ENCODE peak calls at places on chromosome 11, in nine cellular contexts. One of them, this sample, is unnamed.

GRCh38 chr11:1918436-1919315 is 827 bp upstream of the TNNT3 start:
- DNase-seq in adrenal gland: no peak
- DNase-seq in spleen: peak
- DNase-seq in activated B cell treated with CpG ODN at 0.5 μM for 24 hours: no peak
- DNase-seq in esophagus squamous epithelium: no peak
- DNase-seq in stomach: no peak
- DNase-seq in CD8-positive, alpha-beta T cell: no peak
- DNase-seq in tibial nerve: no peak
- DNase-seq in sigmoid colon: no peak
- DNase-seq in this sample: no peak

GRCh38 chr11:101880208-101880607 is 34.6 kb upstream of the CEP126 start:
- DNase-seq in sigmoid colon: no peak
- DNase-seq in CD8-positive, alpha-beta T cell: no peak
- DNase-seq in esophagus squamous epithelium: no peak
- DNase-seq in adrenal gland: no peak
- DNase-seq in activated B cell treated with CpG ODN at 0.5 μM for 24 hours: no peak
- DNase-seq in tibial nerve: no peak
- DNase-seq in stomach: no peak
- DNase-seq in spleen: no peak
- DNase-seq in this sample: peak

GRCh38 chr11:120096756-120097191 is 41.1 kb downstream of the TRIM29 start:
- DNase-seq in sigmoid colon: no peak
- DNase-seq in CD8-positive, alpha-beta T cell: no peak
- DNase-seq in spleen: no peak
- DNase-seq in stomach: no peak
- DNase-seq in activated B cell treated with CpG ODN at 0.5 μM for 24 hours: no peak
- DNase-seq in adrenal gland: no peak
- DNase-seq in esophagus squamous epithelium: no peak
- DNase-seq in tibial nerve: no peak
- DNase-seq in this sample: no peak

GRCh38 chr11:105935791-105936190 is 86.2 kb downstream of the MSANTD4 start:
- DNase-seq in tibial nerve: no peak
- DNase-seq in spleen: no peak
- DNase-seq in activated B cell treated with CpG ODN at 0.5 μM for 24 hours: no peak
- DNase-seq in esophagus squamous epithelium: no peak
- DNase-seq in sigmoid colon: no peak
- DNase-seq in CD8-positive, alpha-beta T cell: no peak
- DNase-seq in stomach: no peak
- DNase-seq in adrenal gland: no peak
- DNase-seq in this sample: no peak

GRCh38 chr11:118010738-118011461 is 24.7 kb downstream of the IL10RA start:
- DNase-seq in activated B cell treated with CpG ODN at 0.5 μM for 24 hours: peak
- DNase-seq in sigmoid colon: peak
- DNase-seq in CD8-positive, alpha-beta T cell: no peak
- DNase-seq in stomach: peak
- DNase-seq in adrenal gland: peak
- DNase-seq in tibial nerve: no peak
- DNase-seq in esophagus squamous epithelium: no peak
- DNase-seq in spleen: peak
- DNase-seq in this sample: peak

GRCh38 chr11:117796456-117797428 is at the start of gene DSCAML1:
- DNase-seq in CD8-positive, alpha-beta T cell: no peak
- DNase-seq in esophagus squamous epithelium: no peak
- DNase-seq in activated B cell treated with CpG ODN at 0.5 μM for 24 hours: peak
- DNase-seq in adrenal gland: no peak
- DNase-seq in spleen: no peak
- DNase-seq in sigmoid colon: no peak
- DNase-seq in stomach: no peak
- DNase-seq in tibial nerve: no peak
- DNase-seq in this sample: peak

GRCh38 chr11:123519055-123519796 is 89.2 kb downstream of the GRAMD1B start:
- DNase-seq in spleen: no peak
- DNase-seq in adrenal gland: peak
- DNase-seq in esophagus squamous epithelium: no peak
- DNase-seq in sigmoid colon: no peak
- DNase-seq in CD8-positive, alpha-beta T cell: no peak
- DNase-seq in tibial nerve: no peak
- DNase-seq in activated B cell treated with CpG ODN at 0.5 μM for 24 hours: no peak
- DNase-seq in stomach: no peak
- DNase-seq in this sample: no peak

GRCh38 chr11:33899383-33900037 is 7.6 kb upstream of the LMO2 start:
- DNase-seq in sigmoid colon: peak
- DNase-seq in esophagus squamous epithelium: peak
- DNase-seq in activated B cell treated with CpG ODN at 0.5 μM for 24 hours: no peak
- DNase-seq in stomach: peak
- DNase-seq in tibial nerve: peak
- DNase-seq in CD8-positive, alpha-beta T cell: no peak
- DNase-seq in adrenal gland: peak
- DNase-seq in spleen: no peak
- DNase-seq in this sample: no peak

GRCh38 chr11:29293825-29294224 is 723.0 kb downstream of the KCNA4 start:
- DNase-seq in CD8-positive, alpha-beta T cell: no peak
- DNase-seq in stomach: no peak
- DNase-seq in adrenal gland: no peak
- DNase-seq in spleen: no peak
- DNase-seq in tibial nerve: no peak
- DNase-seq in sigmoid colon: no peak
- DNase-seq in activated B cell treated with CpG ODN at 0.5 μM for 24 hours: no peak
- DNase-seq in esophagus squamous epithelium: no peak
- DNase-seq in this sample: peak

GRCh38 chr11:75259711-75260110 is 19.1 kb downstream of the TPBGL start:
- DNase-seq in activated B cell treated with CpG ODN at 0.5 μM for 24 hours: no peak
- DNase-seq in CD8-positive, alpha-beta T cell: no peak
- DNase-seq in adrenal gland: no peak
- DNase-seq in sigmoid colon: peak
- DNase-seq in esophagus squamous epithelium: no peak
- DNase-seq in tibial nerve: no peak
- DNase-seq in spleen: peak
- DNase-seq in stomach: no peak
- DNase-seq in this sample: no peak

GRCh38 chr11:41175304-41175972 is 284.0 kb downstream of the LRRC4C start:
- DNase-seq in adrenal gland: no peak
- DNase-seq in esophagus squamous epithelium: no peak
- DNase-seq in activated B cell treated with CpG ODN at 0.5 μM for 24 hours: no peak
- DNase-seq in spleen: no peak
- DNase-seq in CD8-positive, alpha-beta T cell: no peak
- DNase-seq in sigmoid colon: no peak
- DNase-seq in tibial nerve: no peak
- DNase-seq in stomach: no peak
- DNase-seq in this sample: no peak

GRCh38 chr11:18012314-18012905 is 437 bp downstream of the SERGEF start:
- DNase-seq in spleen: no peak
- DNase-seq in activated B cell treated with CpG ODN at 0.5 μM for 24 hours: no peak
- DNase-seq in stomach: peak
- DNase-seq in CD8-positive, alpha-beta T cell: no peak
- DNase-seq in esophagus squamous epithelium: no peak
- DNase-seq in sigmoid colon: peak
- DNase-seq in tibial nerve: no peak
- DNase-seq in adrenal gland: peak
- DNase-seq in this sample: peak

GRCh38 chr11:128415539-128415938 is 171.8 kb downstream of the ETS1 start:
- DNase-seq in stomach: no peak
- DNase-seq in esophagus squamous epithelium: no peak
- DNase-seq in CD8-positive, alpha-beta T cell: no peak
- DNase-seq in tibial nerve: no peak
- DNase-seq in adrenal gland: no peak
- DNase-seq in activated B cell treated with CpG ODN at 0.5 μM for 24 hours: no peak
- DNase-seq in sigmoid colon: no peak
- DNase-seq in spleen: no peak
- DNase-seq in this sample: no peak

GRCh38 chr11:62324738-62325556 is 12.3 kb upstream of the ASRGL1 start:
- DNase-seq in esophagus squamous epithelium: no peak
- DNase-seq in activated B cell treated with CpG ODN at 0.5 μM for 24 hours: no peak
- DNase-seq in stomach: no peak
- DNase-seq in sigmoid colon: no peak
- DNase-seq in adrenal gland: peak
- DNase-seq in tibial nerve: no peak
- DNase-seq in spleen: peak
- DNase-seq in CD8-positive, alpha-beta T cell: peak
- DNase-seq in this sample: peak

GRCh38 chr11:58525037-58525614 is 17.2 kb upstream of the OR5B21 start:
- DNase-seq in stomach: no peak
- DNase-seq in tibial nerve: no peak
- DNase-seq in spleen: no peak
- DNase-seq in sigmoid colon: no peak
- DNase-seq in activated B cell treated with CpG ODN at 0.5 μM for 24 hours: no peak
- DNase-seq in adrenal gland: no peak
- DNase-seq in esophagus squamous epithelium: no peak
- DNase-seq in CD8-positive, alpha-beta T cell: no peak
- DNase-seq in this sample: peak

GRCh38 chr11:64511966-64512365 is 79.1 kb upstream of the SLC22A12 start:
- DNase-seq in sigmoid colon: no peak
- DNase-seq in adrenal gland: no peak
- DNase-seq in activated B cell treated with CpG ODN at 0.5 μM for 24 hours: no peak
- DNase-seq in tibial nerve: no peak
- DNase-seq in esophagus squamous epithelium: no peak
- DNase-seq in stomach: no peak
- DNase-seq in CD8-positive, alpha-beta T cell: no peak
- DNase-seq in spleen: no peak
- DNase-seq in this sample: no peak
- TF ChIP-seq CTCF in sigmoid colon: no peak
- TF ChIP-seq CTCF in adrenal gland: no peak
- TF ChIP-seq CTCF in activated B cell treated with CpG ODN at 0.5 μM for 24 hours: no peak
- TF ChIP-seq CTCF in tibial nerve: no peak
- TF ChIP-seq CTCF in esophagus squamous epithelium: no peak
- TF ChIP-seq CTCF in stomach: no peak
- TF ChIP-seq CTCF in CD8-positive, alpha-beta T cell: no peak
- TF ChIP-seq CTCF in spleen: no peak
- TF ChIP-seq CTCF in this sample: no peak

GRCh38 chr11:131579932-131580387 is 209.5 kb downstream of the NTM start:
- DNase-seq in tibial nerve: no peak
- DNase-seq in sigmoid colon: no peak
- DNase-seq in spleen: no peak
- DNase-seq in adrenal gland: peak
- DNase-seq in activated B cell treated with CpG ODN at 0.5 μM for 24 hours: no peak
- DNase-seq in esophagus squamous epithelium: no peak
- DNase-seq in stomach: no peak
- DNase-seq in CD8-positive, alpha-beta T cell: no peak
- DNase-seq in this sample: peak
- TF ChIP-seq CTCF in tibial nerve: peak
- TF ChIP-seq CTCF in sigmoid colon: no peak
- TF ChIP-seq CTCF in spleen: no peak
- TF ChIP-seq CTCF in adrenal gland: peak
- TF ChIP-seq CTCF in activated B cell treated with CpG ODN at 0.5 μM for 24 hours: no peak
- TF ChIP-seq CTCF in esophagus squamous epithelium: peak
- TF ChIP-seq CTCF in stomach: no peak
- TF ChIP-seq CTCF in CD8-positive, alpha-beta T cell: no peak
- TF ChIP-seq CTCF in this sample: peak

DNA sequence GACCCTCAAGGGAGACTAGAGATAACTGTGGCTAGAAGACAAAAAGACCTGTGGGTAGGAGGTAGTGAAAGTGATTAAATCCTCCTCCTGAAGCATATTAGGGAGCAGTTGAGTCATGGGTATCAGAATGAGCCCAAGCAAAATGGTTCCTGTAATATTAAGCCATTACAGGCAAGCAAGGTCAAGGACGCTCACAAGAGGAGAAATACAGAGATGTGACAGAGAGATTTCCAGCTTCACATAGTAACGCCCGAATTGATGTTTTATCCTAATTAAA is 77.7 kb downstream of the FAM76B start:
- DNase-seq in CD8-positive, alpha-beta T cell: no peak
- DNase-seq in activated B cell treated with CpG ODN at 0.5 μM for 24 hours: no peak
- DNase-seq in tibial nerve: no peak
- DNase-seq in stomach: no peak
- DNase-seq in adrenal gland: no peak
- DNase-seq in sigmoid colon: no peak
- DNase-seq in spleen: no peak
- DNase-seq in esophagus squamous epithelium: no peak
- DNase-seq in this sample: no peak
- TF ChIP-seq CTCF in CD8-positive, alpha-beta T cell: no peak
- TF ChIP-seq CTCF in activated B cell treated with CpG ODN at 0.5 μM for 24 hours: no peak
- TF ChIP-seq CTCF in tibial nerve: no peak
- TF ChIP-seq CTCF in stomach: no peak
- TF ChIP-seq CTCF in adrenal gland: no peak
- TF ChIP-seq CTCF in sigmoid colon: no peak
- TF ChIP-seq CTCF in spleen: no peak
- TF ChIP-seq CTCF in esophagus squamous epithelium: no peak
- TF ChIP-seq CTCF in this sample: no peak

GRCh38 chr11:16605440-16605970 is 132.9 kb upstream of the C11orf58 start:
- DNase-seq in stomach: peak
- DNase-seq in esophagus squamous epithelium: no peak
- DNase-seq in spleen: peak
- DNase-seq in tibial nerve: peak
- DNase-seq in sigmoid colon: no peak
- DNase-seq in adrenal gland: peak
- DNase-seq in CD8-positive, alpha-beta T cell: no peak
- DNase-seq in activated B cell treated with CpG ODN at 0.5 μM for 24 hours: no peak
- DNase-seq in this sample: peak

GRCh38 chr11:16605971-16606783 is 132.3 kb upstream of the C11orf58 start:
- DNase-seq in sigmoid colon: peak
- DNase-seq in stomach: peak
- DNase-seq in CD8-positive, alpha-beta T cell: peak
- DNase-seq in adrenal gland: peak
- DNase-seq in tibial nerve: peak
- DNase-seq in spleen: peak
- DNase-seq in activated B cell treated with CpG ODN at 0.5 μM for 24 hours: peak
- DNase-seq in esophagus squamous epithelium: no peak
- DNase-seq in this sample: peak

GRCh38 chr11:16604784-16605439 is 133.5 kb upstream of the C11orf58 start:
- DNase-seq in adrenal gland: peak
- DNase-seq in sigmoid colon: peak
- DNase-seq in CD8-positive, alpha-beta T cell: no peak
- DNase-seq in activated B cell treated with CpG ODN at 0.5 μM for 24 hours: no peak
- DNase-seq in stomach: peak
- DNase-seq in esophagus squamous epithelium: no peak
- DNase-seq in spleen: peak
- DNase-seq in tibial nerve: peak
- DNase-seq in this sample: peak

GRCh38 chr11:16607675-16608644 is 130.5 kb upstream of the C11orf58 start:
- DNase-seq in esophagus squamous epithelium: no peak
- DNase-seq in activated B cell treated with CpG ODN at 0.5 μM for 24 hours: no peak
- DNase-seq in adrenal gland: peak
- DNase-seq in tibial nerve: peak
- DNase-seq in CD8-positive, alpha-beta T cell: no peak
- DNase-seq in sigmoid colon: peak
- DNase-seq in spleen: peak
- DNase-seq in stomach: peak
- DNase-seq in this sample: peak

DNA sequence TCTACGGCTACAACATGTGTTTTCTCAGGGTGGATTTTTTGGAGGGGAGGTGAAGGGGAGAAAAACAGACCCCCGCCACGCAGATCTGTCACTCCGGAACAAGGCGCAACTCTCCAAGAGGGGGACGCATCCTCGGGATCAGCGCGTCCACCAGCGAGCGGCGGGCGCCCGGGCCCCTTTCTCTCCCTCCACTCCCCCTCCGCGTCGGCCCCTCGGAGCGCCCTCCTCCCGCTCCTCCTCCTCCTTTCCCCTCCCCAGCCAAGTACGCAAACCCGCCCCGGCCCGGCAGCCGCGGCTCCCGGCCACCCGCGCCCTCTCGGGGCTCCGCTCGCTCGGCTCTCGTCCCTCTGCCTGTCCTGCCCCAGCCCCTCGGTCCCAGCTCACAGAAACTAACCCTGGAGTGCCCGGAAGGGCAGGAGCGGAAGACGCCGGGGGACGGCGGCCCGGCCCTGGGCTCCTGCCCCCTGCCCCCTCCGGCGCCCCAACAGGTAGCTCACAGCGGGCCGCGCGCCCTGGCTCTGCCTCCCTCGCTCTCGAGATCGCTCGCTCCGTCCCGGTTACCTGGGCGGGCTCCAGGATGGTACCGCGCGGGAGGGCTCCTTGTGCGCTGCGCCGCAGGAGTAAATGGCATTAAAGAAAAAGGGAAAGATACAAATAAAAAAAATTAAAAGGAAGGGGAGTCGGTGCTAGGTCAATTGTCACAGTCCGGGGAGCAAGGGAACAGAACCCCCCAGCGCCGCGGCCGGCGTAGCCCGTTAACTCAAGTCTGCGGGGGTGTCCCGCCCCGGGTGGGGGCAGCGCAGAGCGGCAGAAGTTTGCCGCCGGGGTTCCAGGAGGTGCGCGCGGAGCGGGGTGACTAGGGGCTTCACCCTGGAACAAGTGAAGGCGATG is 131.4 kb upstream of the C11orf58 start:
- DNase-seq in adrenal gland: peak
- DNase-seq in activated B cell treated with CpG ODN at 0.5 μM for 24 hours: no peak
- DNase-seq in sigmoid colon: peak
- DNase-seq in esophagus squamous epithelium: no peak
- DNase-seq in stomach: peak
- DNase-seq in spleen: peak
- DNase-seq in CD8-positive, alpha-beta T cell: no peak
- DNase-seq in tibial nerve: peak
- DNase-seq in this sample: peak
- TF ChIP-seq CTCF in adrenal gland: no peak
- TF ChIP-seq CTCF in activated B cell treated with CpG ODN at 0.5 μM for 24 hours: no peak
- TF ChIP-seq CTCF in sigmoid colon: no peak
- TF ChIP-seq CTCF in esophagus squamous epithelium: no peak
- TF ChIP-seq CTCF in stomach: no peak
- TF ChIP-seq CTCF in spleen: no peak
- TF ChIP-seq CTCF in CD8-positive, alpha-beta T cell: no peak
- TF ChIP-seq CTCF in tibial nerve: no peak
- TF ChIP-seq CTCF in this sample: no peak